ENCODE peak calls at places on chromosomes 1 and 21, in six cellular contexts. One of them, this sample, is unnamed.

GRCh38 chr21:25583370-25584133 is 23.7 kb downstream of the MRPL39 start:
- DNase-seq in cardiac fibroblast: no peak
- DNase-seq in GM23338: no peak
- DNase-seq in heart right ventricle: no peak
- DNase-seq in tibial artery: no peak
- DNase-seq in mesothelial cell of epicardium: no peak
- DNase-seq in this sample: no peak

GRCh38 chr21:31753949-31754348 is 22.0 kb upstream of the SCAF4 start:
- DNase-seq in tibial artery: no peak
- DNase-seq in cardiac fibroblast: no peak
- DNase-seq in heart right ventricle: no peak
- DNase-seq in mesothelial cell of epicardium: no peak
- DNase-seq in GM23338: peak; percentile 37
- DNase-seq in this sample: no peak

GRCh38 chr1:93056214-93056613 is 22.9 kb upstream of the MTF2 start:
- DNase-seq in mesothelial cell of epicardium: no peak
- DNase-seq in heart right ventricle: no peak
- DNase-seq in cardiac fibroblast: peak; percentile 37
- DNase-seq in tibial artery: no peak
- DNase-seq in GM23338: peak; percentile 83
- DNase-seq in this sample: peak; percentile 48

GRCh38 chr1:27301052-27301422 is 20.9 kb upstream of the TMEM222 start:
- DNase-seq in heart right ventricle: no peak
- DNase-seq in GM23338: no peak
- DNase-seq in mesothelial cell of epicardium: no peak
- DNase-seq in tibial artery: no peak
- DNase-seq in cardiac fibroblast: no peak
- DNase-seq in this sample: no peak

GRCh38 chr1:44079566-44079965 is 39.1 kb upstream of the KLF17 start:
- DNase-seq in mesothelial cell of epicardium: no peak
- DNase-seq in heart right ventricle: no peak
- DNase-seq in GM23338: no peak
- DNase-seq in tibial artery: no peak
- DNase-seq in cardiac fibroblast: no peak
- DNase-seq in this sample: no peak

GRCh38 chr1:85440584-85440983 is 24.4 kb downstream of the DDAH1 start:
- DNase-seq in tibial artery: no peak
- DNase-seq in mesothelial cell of epicardium: no peak
- DNase-seq in GM23338: no peak
- DNase-seq in heart right ventricle: no peak
- DNase-seq in cardiac fibroblast: peak; percentile 35
- DNase-seq in this sample: no peak

GRCh38 chr1:209688746-209689234 is 13.6 kb downstream of the G0S2 start:
- DNase-seq in heart right ventricle: no peak
- DNase-seq in tibial artery: no peak
- DNase-seq in GM23338: no peak
- DNase-seq in mesothelial cell of epicardium: no peak
- DNase-seq in cardiac fibroblast: peak; percentile 76
- DNase-seq in this sample: no peak

GRCh38 chr1:81702903-81703302 is 97.8 kb upstream of the ADGRL2 start:
- DNase-seq in heart right ventricle: no peak
- DNase-seq in cardiac fibroblast: peak; percentile 92
- DNase-seq in GM23338: no peak
- DNase-seq in tibial artery: no peak
- DNase-seq in mesothelial cell of epicardium: no peak
- DNase-seq in this sample: no peak

GRCh38 chr1:25912076-25912831 is 6.0 kb upstream of the STMN1 start:
- DNase-seq in tibial artery: no peak
- DNase-seq in mesothelial cell of epicardium: no peak
- DNase-seq in GM23338: no peak
- DNase-seq in cardiac fibroblast: peak; percentile 66
- DNase-seq in heart right ventricle: no peak
- DNase-seq in this sample: no peak

GRCh38 chr1:16979475-16980327 is 719 bp downstream of the MFAP2 start:
- DNase-seq in cardiac fibroblast: peak; percentile 57
- DNase-seq in GM23338: peak; percentile 68
- DNase-seq in tibial artery: no peak
- DNase-seq in mesothelial cell of epicardium: no peak
- DNase-seq in heart right ventricle: peak; percentile 44
- DNase-seq in this sample: no peak

GRCh38 chr1:24702511-24703293 is 42.5 kb upstream of the CLIC4 start:
- DNase-seq in mesothelial cell of epicardium: no peak
- DNase-seq in tibial artery: no peak
- DNase-seq in heart right ventricle: peak; percentile 46
- DNase-seq in GM23338: peak; percentile 34
- DNase-seq in cardiac fibroblast: peak; percentile 61
- DNase-seq in this sample: no peak

GRCh38 chr1:58718435-58718834 is 18.6 kb upstream of the MYSM1 start:
- DNase-seq in cardiac fibroblast: peak; percentile 24
- DNase-seq in GM23338: no peak
- DNase-seq in tibial artery: no peak
- DNase-seq in mesothelial cell of epicardium: no peak
- DNase-seq in heart right ventricle: no peak
- DNase-seq in this sample: no peak

GRCh38 chr1:30758785-30759380 is 1.3 kb upstream of the LAPTM5 start:
- DNase-seq in mesothelial cell of epicardium: no peak
- DNase-seq in heart right ventricle: no peak
- DNase-seq in tibial artery: no peak
- DNase-seq in cardiac fibroblast: peak; percentile 47
- DNase-seq in GM23338: peak; percentile 30
- DNase-seq in this sample: no peak

GRCh38 chr1:23908453-23909341 is 4.5 kb downstream of the CNR2 start:
- DNase-seq in cardiac fibroblast: no peak
- DNase-seq in GM23338: no peak
- DNase-seq in mesothelial cell of epicardium: no peak
- DNase-seq in heart right ventricle: no peak
- DNase-seq in tibial artery: no peak
- DNase-seq in this sample: no peak

GRCh38 chr1:26814893-26815292 is 11.6 kb upstream of the ZDHHC18 start:
- DNase-seq in cardiac fibroblast: no peak
- DNase-seq in mesothelial cell of epicardium: no peak
- DNase-seq in GM23338: no peak
- DNase-seq in tibial artery: no peak
- DNase-seq in heart right ventricle: no peak
- DNase-seq in this sample: no peak

GRCh38 chr21:45227735-45228134 is 60.0 kb downstream of the POFUT2 start:
- DNase-seq in tibial artery: no peak
- DNase-seq in GM23338: peak; percentile 19
- DNase-seq in cardiac fibroblast: no peak
- DNase-seq in mesothelial cell of epicardium: no peak
- DNase-seq in heart right ventricle: no peak
- DNase-seq in this sample: no peak

GRCh38 chr21:46092811-46093667 is 4.9 kb upstream of the COL6A2 start:
- DNase-seq in tibial artery: no peak
- DNase-seq in cardiac fibroblast: no peak
- DNase-seq in mesothelial cell of epicardium: no peak
- DNase-seq in GM23338: no peak
- DNase-seq in heart right ventricle: no peak
- DNase-seq in this sample: no peak

GRCh38 chr21:25639167-25639921 is at the start of gene JAM2:
- DNase-seq in mesothelial cell of epicardium: peak; percentile 31
- DNase-seq in heart right ventricle: peak; percentile 58
- DNase-seq in GM23338: peak; percentile 75
- DNase-seq in tibial artery: peak; percentile 67
- DNase-seq in cardiac fibroblast: peak; percentile 12
- DNase-seq in this sample: peak; percentile 50

GRCh38 chr1:156495401-156496140 is 5.0 kb downstream of the MEF2D start:
- DNase-seq in GM23338: no peak
- DNase-seq in tibial artery: peak; percentile 93
- DNase-seq in mesothelial cell of epicardium: no peak
- DNase-seq in cardiac fibroblast: no peak
- DNase-seq in heart right ventricle: peak; percentile 79
- DNase-seq in this sample: no peak

GRCh38 chr1:32012709-32013385 is 821 bp upstream of the KHDRBS1 start:
- DNase-seq in cardiac fibroblast: no peak
- DNase-seq in tibial artery: no peak
- DNase-seq in heart right ventricle: no peak
- DNase-seq in GM23338: no peak
- DNase-seq in mesothelial cell of epicardium: no peak
- DNase-seq in this sample: no peak

GRCh38 chr1:24134376-24134775 is 8.6 kb downstream of the IL22RA1 start:
- DNase-seq in heart right ventricle: no peak
- DNase-seq in GM23338: no peak
- DNase-seq in cardiac fibroblast: no peak
- DNase-seq in tibial artery: no peak
- DNase-seq in mesothelial cell of epicardium: no peak
- DNase-seq in this sample: no peak

GRCh38 chr1:245039196-245039595 is 115.6 kb upstream of the KIF26B start:
- DNase-seq in cardiac fibroblast: no peak
- DNase-seq in tibial artery: no peak
- DNase-seq in heart right ventricle: no peak
- DNase-seq in GM23338: no peak
- DNase-seq in mesothelial cell of epicardium: no peak
- DNase-seq in this sample: no peak

GRCh38 chr1:10635385-10635896 is 160.7 kb downstream of the PEX14 start:
- DNase-seq in mesothelial cell of epicardium: no peak
- DNase-seq in GM23338: no peak
- DNase-seq in tibial artery: peak; percentile 84
- DNase-seq in cardiac fibroblast: no peak
- DNase-seq in heart right ventricle: peak; percentile 37
- DNase-seq in this sample: no peak

GRCh38 chr1:21217812-21218596 is 41.3 kb upstream of the EIF4G3 start:
- DNase-seq in cardiac fibroblast: peak; percentile 29
- DNase-seq in GM23338: peak; percentile 91
- DNase-seq in tibial artery: no peak
- DNase-seq in heart right ventricle: peak; percentile 38
- DNase-seq in mesothelial cell of epicardium: no peak
- DNase-seq in this sample: peak; percentile 62

GRCh38 chr1:87117761-87118160 is 203.3 kb downstream of the HS2ST1 start:
- DNase-seq in heart right ventricle: no peak
- DNase-seq in tibial artery: no peak
- DNase-seq in mesothelial cell of epicardium: no peak
- DNase-seq in GM23338: no peak
- DNase-seq in cardiac fibroblast: no peak
- DNase-seq in this sample: no peak

GRCh38 chr1:165696625-165697100 is 1.7 kb downstream of the ALDH9A1 start:
- DNase-seq in tibial artery: no peak
- DNase-seq in cardiac fibroblast: peak; percentile 97
- DNase-seq in GM23338: no peak
- DNase-seq in mesothelial cell of epicardium: no peak
- DNase-seq in heart right ventricle: no peak
- DNase-seq in this sample: no peak

GRCh38 chr1:2525896-2526823 is at the start of gene PANK4:
- DNase-seq in GM23338: peak; percentile 97
- DNase-seq in cardiac fibroblast: peak; percentile 95
- DNase-seq in heart right ventricle: peak; percentile 93
- DNase-seq in mesothelial cell of epicardium: peak; percentile 84
- DNase-seq in tibial artery: peak; percentile 94
- DNase-seq in this sample: peak; percentile 80

GRCh38 chr1:2528016-2528415 is 1.6 kb upstream of the PANK4 start:
- DNase-seq in cardiac fibroblast: no peak
- DNase-seq in mesothelial cell of epicardium: no peak
- DNase-seq in heart right ventricle: peak; percentile 80
- DNase-seq in GM23338: no peak
- DNase-seq in tibial artery: peak; percentile 97
- DNase-seq in this sample: no peak

GRCh38 chr1:2525524-2525895 is 886 bp downstream of the PANK4 start:
- DNase-seq in tibial artery: no peak
- DNase-seq in cardiac fibroblast: no peak
- DNase-seq in heart right ventricle: no peak
- DNase-seq in GM23338: peak; percentile 43
- DNase-seq in mesothelial cell of epicardium: no peak
- DNase-seq in this sample: no peak

GRCh38 chr1:2527553-2527860 is 1.1 kb upstream of the PANK4 start:
- DNase-seq in heart right ventricle: no peak
- DNase-seq in tibial artery: no peak
- DNase-seq in mesothelial cell of epicardium: no peak
- DNase-seq in cardiac fibroblast: no peak
- DNase-seq in GM23338: no peak
- DNase-seq in this sample: no peak

GRCh38 chr1:2526824-2527552 is 592 bp upstream of the PANK4 start:
- DNase-seq in tibial artery: peak; percentile 94
- DNase-seq in heart right ventricle: peak; percentile 70
- DNase-seq in mesothelial cell of epicardium: no peak
- DNase-seq in cardiac fibroblast: peak; percentile 16
- DNase-seq in GM23338: no peak
- DNase-seq in this sample: no peak
- TF ChIP-seq CTCF in tibial artery: no peak
- TF ChIP-seq CTCF in heart right ventricle: no peak
- TF ChIP-seq CTCF in mesothelial cell of epicardium: no peak
- TF ChIP-seq CTCF in cardiac fibroblast: no peak
- TF ChIP-seq CTCF in GM23338: no peak
- TF ChIP-seq CTCF in this sample: no peak

GRCh38 chr1:3380465-3380864 is 74.0 kb upstream of the ARHGEF16 start:
- DNase-seq in GM23338: no peak
- DNase-seq in cardiac fibroblast: no peak
- DNase-seq in mesothelial cell of epicardium: no peak
- DNase-seq in heart right ventricle: no peak
- DNase-seq in tibial artery: no peak
- DNase-seq in this sample: no peak
- TF ChIP-seq CTCF in GM23338: no peak
- TF ChIP-seq CTCF in cardiac fibroblast: no peak
- TF ChIP-seq CTCF in mesothelial cell of epicardium: no peak
- TF ChIP-seq CTCF in heart right ventricle: no peak
- TF ChIP-seq CTCF in tibial artery: no peak
- TF ChIP-seq CTCF in this sample: no peak

GRCh38 chr1:33372162-33372561 is 51.3 kb upstream of the A3GALT2 start:
- DNase-seq in tibial artery: no peak
- DNase-seq in mesothelial cell of epicardium: no peak
- DNase-seq in heart right ventricle: no peak
- DNase-seq in GM23338: no peak
- DNase-seq in cardiac fibroblast: no peak
- DNase-seq in this sample: no peak
- TF ChIP-seq CTCF in tibial artery: no peak
- TF ChIP-seq CTCF in mesothelial cell of epicardium: no peak
- TF ChIP-seq CTCF in heart right ventricle: no peak
- TF ChIP-seq CTCF in GM23338: no peak
- TF ChIP-seq CTCF in cardiac fibroblast: no peak
- TF ChIP-seq CTCF in this sample: no peak

GRCh38 chr1:158649052-158649451 is 37.5 kb downstream of the SPTA1 start:
- DNase-seq in mesothelial cell of epicardium: no peak
- DNase-seq in GM23338: peak; percentile 33
- DNase-seq in tibial artery: no peak
- DNase-seq in cardiac fibroblast: no peak
- DNase-seq in heart right ventricle: no peak
- DNase-seq in this sample: no peak
- TF ChIP-seq CTCF in mesothelial cell of epicardium: no peak
- TF ChIP-seq CTCF in GM23338: peak; percentile 45
- TF ChIP-seq CTCF in tibial artery: no peak
- TF ChIP-seq CTCF in cardiac fibroblast: no peak
- TF ChIP-seq CTCF in heart right ventricle: peak; percentile 29
- TF ChIP-seq CTCF in this sample: no peak

GRCh38 chr1:171566467-171566866 is 55.6 kb upstream of the MYOCOS start:
- DNase-seq in heart right ventricle: no peak
- DNase-seq in cardiac fibroblast: peak; percentile 6
- DNase-seq in mesothelial cell of epicardium: no peak
- DNase-seq in tibial artery: no peak
- DNase-seq in GM23338: peak; percentile 17
- DNase-seq in this sample: no peak
- TF ChIP-seq CTCF in heart right ventricle: peak; percentile 11
- TF ChIP-seq CTCF in cardiac fibroblast: peak; percentile 16
- TF ChIP-seq CTCF in mesothelial cell of epicardium: no peak
- TF ChIP-seq CTCF in tibial artery: no peak
- TF ChIP-seq CTCF in GM23338: peak; percentile 22
- TF ChIP-seq CTCF in this sample: no peak

This sample was measured in neural crest cell.